ENCODE peak calls at places on chromosomes 7 and 10, in eight cellular contexts. O, T, F, C, X, D, G and Y are unnamed samples.

GRCh38 chr7:877312-878232 is 1.2 kb downstream of the GET4 start:
- DNase-seq in D (peak; percentile 56), G (no peak), O (peak; percentile 66), X (no peak), T (peak; percentile 82), F (no peak), C (peak; percentile 69), Y (no peak)

GRCh38 chr10:21989453-21990154 is 13.9 kb downstream of the DNAJC1 start:
- DNase-seq in C (no peak), D (peak; percentile 42), X (peak; percentile 74), O (peak; percentile 51), G (peak; percentile 38), F (peak; percentile 25), T (peak; percentile 70), Y (peak; percentile 90)

GRCh38 chr10:35268323-35268722 is 68.0 kb upstream of the CCNY start:
- DNase-seq in F (no peak), D (no peak), T (no peak), C (no peak), G (no peak), O (no peak), X (no peak), Y (no peak)

GRCh38 chr10:86300931-86301330 is 65.7 kb downstream of the GRID1 start:
- DNase-seq in F (no peak), G (no peak), D (peak; percentile 14), T (no peak), X (no peak), C (no peak), O (no peak), Y (no peak)

GRCh38 chr7:46544396-46545008 is 623.4 kb upstream of the IGFBP3 start:
- DNase-seq in D (no peak), T (no peak), G (peak; percentile 72), C (no peak), F (no peak), O (no peak), X (peak; percentile 65), Y (no peak)

GRCh38 chr7:135338151-135338550 is 104.5 kb downstream of the STRA8 start:
- DNase-seq in C (no peak), O (no peak), X (no peak), F (no peak), T (no peak), G (no peak), D (no peak), Y (no peak)

GRCh38 chr7:81839708-81840359 is 70.0 kb upstream of the HGF start:
- DNase-seq in X (no peak), F (no peak), T (no peak), D (no peak), G (no peak), C (no peak), O (no peak), Y (no peak)

GRCh38 chr10:22335204-22335956 is 9.9 kb upstream of the SPAG6 start:
- DNase-seq in G (peak; percentile 40), O (peak; percentile 53), T (peak; percentile 72), C (no peak), D (peak; percentile 53), F (peak; percentile 31), X (peak; percentile 46), Y (peak; percentile 70)

GRCh38 chr7:120280743-120281142 is 7.8 kb downstream of the KCND2 start:
- DNase-seq in D (no peak), X (no peak), C (no peak), T (no peak), G (no peak), O (no peak), F (no peak), Y (no peak)

DNA sequence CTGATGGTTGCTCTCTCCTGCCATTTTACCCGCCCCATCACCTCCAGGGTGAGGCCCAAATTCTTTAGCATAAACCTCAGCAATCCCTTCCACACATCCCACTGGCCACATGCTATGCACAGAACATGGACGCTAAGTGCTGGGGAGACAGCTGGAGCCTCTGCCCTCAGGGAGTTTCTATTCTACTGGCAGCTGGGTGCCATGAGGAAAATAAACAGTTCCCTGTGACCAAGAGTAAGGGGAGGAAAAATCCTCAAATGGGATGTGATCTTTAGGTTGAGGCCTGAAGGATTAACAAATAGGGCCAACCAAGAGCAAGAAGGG is 1.2 kb downstream of the PARP12 start:
- DNase-seq in F (no peak), T (no peak), D (no peak), X (no peak), O (no peak), C (no peak), G (no peak), Y (peak; percentile 24)
- H3K27ac ChIP-seq in F (peak overlapping the region; percentile 94), T (no peak overlapping the region), D (peak overlapping the region; percentile 97), X (no peak overlapping the region), O (peak overlapping the region; percentile 89), C (no peak overlapping the region), G (peak overlapping the region; percentile 84), Y (no peak overlapping the region)

DNA sequence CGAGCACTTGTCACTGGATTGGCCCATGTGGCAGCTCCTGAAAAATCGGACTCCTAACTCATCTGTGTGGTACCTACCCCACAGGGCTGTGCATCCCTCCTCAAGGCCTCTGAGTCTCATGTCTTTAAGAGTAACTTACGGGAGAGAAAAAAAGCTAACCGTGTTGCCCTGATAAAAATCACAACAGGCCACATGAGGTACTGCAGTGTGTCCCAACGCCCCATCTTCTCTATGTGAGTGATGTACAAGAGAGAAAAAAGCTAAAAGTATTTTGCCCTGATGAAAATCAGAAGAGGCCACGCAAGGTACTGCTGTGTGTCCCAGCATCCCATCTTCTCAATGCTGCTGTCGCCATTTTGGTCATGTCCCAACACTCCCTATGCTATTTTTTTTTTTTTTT is 41.2 kb upstream of the ADRB1 start:
- DNase-seq in F (no peak), O (no peak), C (no peak), G (no peak), X (peak; percentile 15), T (no peak), D (no peak), Y (no peak)
- TF ChIP-seq CTCF in F (no peak), O (no peak), C (no peak), G (no peak), X (no peak), T (no peak), D (no peak), Y (no peak)

GRCh38 chr10:19570991-19571390 is 245.2 kb upstream of the PLXDC2 start:
- DNase-seq in F (no peak), C (no peak), T (no peak), X (no peak), G (no peak), O (no peak), D (no peak), Y (no peak)

GRCh38 chr10:19572056-19572455 is 244.2 kb upstream of the PLXDC2 start:
- DNase-seq in G (no peak), F (no peak), X (no peak), D (no peak), O (no peak), C (no peak), T (no peak), Y (no peak)

DNA sequence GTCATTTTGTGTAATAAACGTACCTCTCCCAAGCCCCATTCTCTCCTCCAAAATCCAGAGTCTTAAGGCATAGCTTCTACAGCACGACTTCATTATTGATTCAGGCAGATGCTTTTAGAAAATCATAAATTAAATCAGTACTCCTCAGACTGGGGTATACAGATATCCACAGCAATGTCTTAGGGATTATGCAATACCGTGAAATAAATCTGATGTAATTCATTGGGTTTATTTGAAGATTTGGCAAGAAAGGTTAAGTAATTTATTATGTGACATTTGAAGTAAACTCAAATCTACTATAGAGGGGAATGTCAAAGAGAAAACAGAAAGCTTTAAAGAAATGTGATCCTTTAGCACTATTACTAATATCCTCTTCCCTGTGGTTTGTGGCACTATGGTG is 246.1 kb upstream of the PLXDC2 start:
- DNase-seq in F (no peak), G (no peak), D (no peak), T (no peak), O (no peak), C (no peak), X (no peak), Y (no peak)
- H3K27ac ChIP-seq in F (no peak overlapping the region), G (no peak overlapping the region), D (no peak overlapping the region), T (no peak overlapping the region), O (no peak overlapping the region), C (no peak overlapping the region), X (no peak overlapping the region), Y (no peak overlapping the region)

DNA sequence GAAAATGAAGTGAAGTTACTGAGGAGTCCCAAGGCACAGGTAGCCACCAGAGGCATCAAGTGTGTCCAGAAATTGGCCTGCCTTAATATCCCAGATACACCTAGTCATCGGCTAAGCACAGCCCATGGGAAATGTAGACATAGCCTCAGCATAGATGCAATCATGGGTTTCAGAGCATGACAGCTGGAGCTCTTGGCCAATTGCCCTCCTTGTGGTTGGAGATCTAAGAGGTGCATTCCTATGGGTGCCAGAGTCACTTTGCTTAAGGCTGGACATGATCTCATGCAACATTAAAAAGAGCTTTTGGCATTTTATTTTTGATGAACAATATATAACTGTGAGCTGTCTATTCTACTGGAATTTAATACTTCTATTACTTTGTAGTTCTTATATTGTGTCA is 758.0 kb upstream of the LRRTM3 start:
- DNase-seq in G (no peak), T (no peak), D (no peak), O (no peak), F (no peak), C (no peak), X (no peak), Y (no peak)
- TF ChIP-seq CTCF in G (no peak), T (no peak), D (no peak), O (no peak), F (no peak), C (no peak), X (no peak), Y (no peak)

GRCh38 chr10:112655722-112656121 is 208.7 kb downstream of the VTI1A start:
- DNase-seq in G (no peak), X (no peak), T (no peak), O (no peak), F (no peak), D (no peak), C (no peak), Y (no peak)
- H3K27ac ChIP-seq in G (no peak overlapping the region), X (no peak overlapping the region), T (no peak overlapping the region), O (no peak overlapping the region), F (no peak overlapping the region), D (no peak overlapping the region), C (no peak overlapping the region), Y (no peak overlapping the region)

DNA sequence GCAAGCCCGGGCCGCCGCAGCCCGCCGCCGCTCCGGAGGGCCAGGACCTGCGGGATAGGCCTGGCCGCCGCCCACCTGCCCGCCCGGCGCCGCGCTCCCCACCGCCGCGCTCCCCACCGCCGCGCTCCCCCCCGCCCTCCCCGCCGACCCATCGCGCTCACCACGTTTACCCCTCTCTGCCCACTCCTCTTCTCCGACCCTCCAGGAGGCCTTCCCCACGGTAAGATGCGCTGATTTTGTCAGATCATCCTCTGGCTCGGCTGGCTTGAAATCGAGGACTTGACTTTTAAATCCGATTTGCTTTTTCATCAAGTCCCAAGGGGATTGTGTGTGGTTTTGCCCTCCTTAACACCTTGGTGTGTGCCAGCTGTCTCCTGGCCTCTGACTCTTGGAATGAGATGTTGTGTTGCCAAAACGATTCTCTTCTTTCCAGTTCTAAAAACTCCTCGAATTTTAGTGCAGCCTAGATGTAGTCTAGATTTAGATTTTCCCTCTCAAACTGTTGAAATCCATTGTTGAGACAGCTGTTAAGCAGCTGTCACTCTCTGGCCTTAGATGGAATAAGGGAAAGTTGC is 738 bp downstream of the POM121 start:
- DNase-seq in F (no peak), C (no peak), D (no peak), T (no peak), X (no peak), G (peak; percentile 24), O (no peak), Y (peak; percentile 46)
- TF ChIP-seq CTCF in F (no peak), C (no peak), D (no peak), T (no peak), X (no peak), G (no peak), O (no peak), Y (no peak)

GRCh38 chr7:142557971-142558582 is 191.2 kb upstream of the PRSS1 start:
- DNase-seq in T (peak; percentile 44), F (no peak), G (peak; percentile 48), D (no peak), C (no peak), O (peak; percentile 19), X (peak; percentile 72), Y (peak; percentile 70)
- H3K27ac ChIP-seq in T (no peak overlapping the region), F (no peak overlapping the region), G (peak overlapping the region; percentile 70), D (no peak overlapping the region), C (no peak overlapping the region), O (no peak overlapping the region), X (peak overlapping the region; percentile 66), Y (no peak overlapping the region)